ENCODE peak calls at places on chromosomes 16 and 17, in eight cellular contexts. One of them, this sample, is unnamed.
A peak's percentile ranks its signal among the peaks of the same experiment; 100 is the strongest.

GRCh38 chr16:84341533-84342295 is 26.6 kb upstream of the ATP2C2 start:
- DNase-seq in tibial artery: no peak
- DNase-seq in astrocyte: no peak
- DNase-seq in CD4-positive, alpha-beta memory T cell: no peak
- DNase-seq in heart right ventricle: no peak
- DNase-seq in pancreas: no peak
- DNase-seq in CD8-positive, alpha-beta memory T cell: no peak
- DNase-seq in neural progenitor cell: no peak
- DNase-seq in this sample: no peak

GRCh38 chr17:6269474-6269873 is 165.4 kb downstream of the AIPL1 start:
- DNase-seq in astrocyte: peak; percentile 38
- DNase-seq in CD8-positive, alpha-beta memory T cell: no peak
- DNase-seq in tibial artery: no peak
- DNase-seq in heart right ventricle: peak; percentile 35
- DNase-seq in pancreas: no peak
- DNase-seq in neural progenitor cell: peak; percentile 87
- DNase-seq in CD4-positive, alpha-beta memory T cell: no peak
- DNase-seq in this sample: peak; percentile 65

GRCh38 chr16:57533618-57534336 is 2.6 kb downstream of the CCDC102A start:
- DNase-seq in tibial artery: no peak
- DNase-seq in pancreas: peak; percentile 68
- DNase-seq in heart right ventricle: no peak
- DNase-seq in astrocyte: no peak
- DNase-seq in neural progenitor cell: no peak
- DNase-seq in CD8-positive, alpha-beta memory T cell: peak; percentile 36
- DNase-seq in CD4-positive, alpha-beta memory T cell: peak; percentile 45
- DNase-seq in this sample: peak; percentile 30

GRCh38 chr17:48755346-48755745 is 26.8 kb upstream of the HOXB13 start:
- DNase-seq in tibial artery: no peak
- DNase-seq in CD4-positive, alpha-beta memory T cell: no peak
- DNase-seq in astrocyte: no peak
- DNase-seq in pancreas: no peak
- DNase-seq in heart right ventricle: no peak
- DNase-seq in neural progenitor cell: no peak
- DNase-seq in CD8-positive, alpha-beta memory T cell: no peak
- DNase-seq in this sample: no peak

GRCh38 chr17:4719684-4720221 is 9.3 kb downstream of the ARRB2 start:
- DNase-seq in CD4-positive, alpha-beta memory T cell: no peak
- DNase-seq in neural progenitor cell: no peak
- DNase-seq in heart right ventricle: no peak
- DNase-seq in tibial artery: no peak
- DNase-seq in CD8-positive, alpha-beta memory T cell: no peak
- DNase-seq in astrocyte: no peak
- DNase-seq in pancreas: peak; percentile 75
- DNase-seq in this sample: no peak

GRCh38 chr17:38751144-38751802 is 1.3 kb upstream of the PSMB3 start:
- DNase-seq in tibial artery: no peak
- DNase-seq in heart right ventricle: no peak
- DNase-seq in pancreas: no peak
- DNase-seq in CD4-positive, alpha-beta memory T cell: no peak
- DNase-seq in CD8-positive, alpha-beta memory T cell: no peak
- DNase-seq in neural progenitor cell: peak; percentile 53
- DNase-seq in astrocyte: no peak
- DNase-seq in this sample: peak; percentile 51

GRCh38 chr17:67281053-67281452 is 36.1 kb upstream of the HELZ start:
- DNase-seq in heart right ventricle: no peak
- DNase-seq in CD8-positive, alpha-beta memory T cell: no peak
- DNase-seq in pancreas: no peak
- DNase-seq in tibial artery: no peak
- DNase-seq in neural progenitor cell: no peak
- DNase-seq in CD4-positive, alpha-beta memory T cell: no peak
- DNase-seq in astrocyte: no peak
- DNase-seq in this sample: no peak

GRCh38 chr16:22659933-22660332 is 149.2 kb downstream of the NPIPB5 start:
- DNase-seq in heart right ventricle: no peak
- DNase-seq in tibial artery: no peak
- DNase-seq in astrocyte: no peak
- DNase-seq in neural progenitor cell: no peak
- DNase-seq in CD4-positive, alpha-beta memory T cell: no peak
- DNase-seq in CD8-positive, alpha-beta memory T cell: no peak
- DNase-seq in pancreas: no peak
- DNase-seq in this sample: peak; percentile 55

GRCh38 chr17:21359483-21359840 is 16.7 kb upstream of the KCNJ12 start:
- DNase-seq in CD4-positive, alpha-beta memory T cell: no peak
- DNase-seq in tibial artery: no peak
- DNase-seq in heart right ventricle: no peak
- DNase-seq in neural progenitor cell: no peak
- DNase-seq in CD8-positive, alpha-beta memory T cell: no peak
- DNase-seq in astrocyte: no peak
- DNase-seq in pancreas: no peak
- DNase-seq in this sample: no peak

GRCh38 chr16:6446370-6446769 is 886.3 kb upstream of the RBFOX1 start:
- DNase-seq in pancreas: no peak
- DNase-seq in astrocyte: no peak
- DNase-seq in neural progenitor cell: no peak
- DNase-seq in tibial artery: no peak
- DNase-seq in heart right ventricle: no peak
- DNase-seq in CD8-positive, alpha-beta memory T cell: no peak
- DNase-seq in CD4-positive, alpha-beta memory T cell: no peak
- DNase-seq in this sample: peak; percentile 2

GRCh38 chr17:2106308-2106707 is 51.4 kb downstream of the HIC1 start:
- DNase-seq in neural progenitor cell: no peak
- DNase-seq in CD8-positive, alpha-beta memory T cell: no peak
- DNase-seq in astrocyte: no peak
- DNase-seq in heart right ventricle: no peak
- DNase-seq in CD4-positive, alpha-beta memory T cell: no peak
- DNase-seq in pancreas: no peak
- DNase-seq in tibial artery: no peak
- DNase-seq in this sample: no peak

GRCh38 chr17:75891022-75891604 is 5.6 kb downstream of the TRIM65 start:
- DNase-seq in heart right ventricle: no peak
- DNase-seq in neural progenitor cell: peak; percentile 25
- DNase-seq in pancreas: no peak
- DNase-seq in CD8-positive, alpha-beta memory T cell: no peak
- DNase-seq in tibial artery: no peak
- DNase-seq in CD4-positive, alpha-beta memory T cell: no peak
- DNase-seq in astrocyte: no peak
- DNase-seq in this sample: no peak

GRCh38 chr17:27282054-27282501 is 11.8 kb upstream of the WSB1 start:
- DNase-seq in pancreas: no peak
- DNase-seq in CD8-positive, alpha-beta memory T cell: no peak
- DNase-seq in neural progenitor cell: no peak
- DNase-seq in heart right ventricle: no peak
- DNase-seq in tibial artery: peak; percentile 43
- DNase-seq in astrocyte: peak; percentile 80
- DNase-seq in CD4-positive, alpha-beta memory T cell: no peak
- DNase-seq in this sample: no peak

GRCh38 chr16:56355221-56355620 is 70.1 kb downstream of the AMFR start:
- DNase-seq in astrocyte: no peak
- DNase-seq in neural progenitor cell: no peak
- DNase-seq in pancreas: no peak
- DNase-seq in heart right ventricle: no peak
- DNase-seq in tibial artery: peak; percentile 16
- DNase-seq in CD8-positive, alpha-beta memory T cell: no peak
- DNase-seq in CD4-positive, alpha-beta memory T cell: no peak
- DNase-seq in this sample: no peak

GRCh38 chr17:9021158-9021984 is at the start of gene NTN1:
- DNase-seq in heart right ventricle: peak; percentile 57
- DNase-seq in tibial artery: peak; percentile 46
- DNase-seq in pancreas: peak; percentile 69
- DNase-seq in neural progenitor cell: peak; percentile 83
- DNase-seq in astrocyte: peak; percentile 11
- DNase-seq in CD4-positive, alpha-beta memory T cell: peak; percentile 48
- DNase-seq in CD8-positive, alpha-beta memory T cell: peak; percentile 50
- DNase-seq in this sample: peak; percentile 38

GRCh38 chr17:63956296-63956920 is 16.3 kb downstream of the SCN4A start:
- DNase-seq in tibial artery: no peak
- DNase-seq in CD4-positive, alpha-beta memory T cell: no peak
- DNase-seq in pancreas: no peak
- DNase-seq in CD8-positive, alpha-beta memory T cell: no peak
- DNase-seq in astrocyte: no peak
- DNase-seq in neural progenitor cell: no peak
- DNase-seq in heart right ventricle: no peak
- DNase-seq in this sample: no peak

GRCh38 chr16:86884256-86884655 is 305.9 kb downstream of the FOXL1 start:
- DNase-seq in astrocyte: no peak
- DNase-seq in tibial artery: no peak
- DNase-seq in pancreas: no peak
- DNase-seq in heart right ventricle: no peak
- DNase-seq in CD4-positive, alpha-beta memory T cell: no peak
- DNase-seq in CD8-positive, alpha-beta memory T cell: no peak
- DNase-seq in neural progenitor cell: peak; percentile 33
- DNase-seq in this sample: no peak

GRCh38 chr17:79020631-79021301 is 3.2 kb upstream of the C1QTNF1 start:
- DNase-seq in astrocyte: no peak
- DNase-seq in heart right ventricle: no peak
- DNase-seq in CD8-positive, alpha-beta memory T cell: no peak
- DNase-seq in pancreas: no peak
- DNase-seq in neural progenitor cell: no peak
- DNase-seq in CD4-positive, alpha-beta memory T cell: no peak
- DNase-seq in tibial artery: no peak
- DNase-seq in this sample: no peak

GRCh38 chr17:79017546-79017945 is 6.4 kb upstream of the C1QTNF1 start:
- DNase-seq in tibial artery: no peak
- DNase-seq in neural progenitor cell: no peak
- DNase-seq in CD4-positive, alpha-beta memory T cell: no peak
- DNase-seq in astrocyte: no peak
- DNase-seq in CD8-positive, alpha-beta memory T cell: no peak
- DNase-seq in pancreas: no peak
- DNase-seq in heart right ventricle: no peak
- DNase-seq in this sample: no peak

GRCh38 chr17:79018045-79018695 is 5.8 kb upstream of the C1QTNF1 start:
- DNase-seq in astrocyte: no peak
- DNase-seq in CD4-positive, alpha-beta memory T cell: no peak
- DNase-seq in pancreas: no peak
- DNase-seq in CD8-positive, alpha-beta memory T cell: no peak
- DNase-seq in tibial artery: no peak
- DNase-seq in neural progenitor cell: no peak
- DNase-seq in heart right ventricle: no peak
- DNase-seq in this sample: no peak

GRCh38 chr17:79019260-79019630 is 4.7 kb upstream of the C1QTNF1 start:
- DNase-seq in pancreas: no peak
- DNase-seq in heart right ventricle: no peak
- DNase-seq in astrocyte: no peak
- DNase-seq in neural progenitor cell: no peak
- DNase-seq in tibial artery: no peak
- DNase-seq in CD4-positive, alpha-beta memory T cell: no peak
- DNase-seq in CD8-positive, alpha-beta memory T cell: no peak
- DNase-seq in this sample: no peak

DNA sequence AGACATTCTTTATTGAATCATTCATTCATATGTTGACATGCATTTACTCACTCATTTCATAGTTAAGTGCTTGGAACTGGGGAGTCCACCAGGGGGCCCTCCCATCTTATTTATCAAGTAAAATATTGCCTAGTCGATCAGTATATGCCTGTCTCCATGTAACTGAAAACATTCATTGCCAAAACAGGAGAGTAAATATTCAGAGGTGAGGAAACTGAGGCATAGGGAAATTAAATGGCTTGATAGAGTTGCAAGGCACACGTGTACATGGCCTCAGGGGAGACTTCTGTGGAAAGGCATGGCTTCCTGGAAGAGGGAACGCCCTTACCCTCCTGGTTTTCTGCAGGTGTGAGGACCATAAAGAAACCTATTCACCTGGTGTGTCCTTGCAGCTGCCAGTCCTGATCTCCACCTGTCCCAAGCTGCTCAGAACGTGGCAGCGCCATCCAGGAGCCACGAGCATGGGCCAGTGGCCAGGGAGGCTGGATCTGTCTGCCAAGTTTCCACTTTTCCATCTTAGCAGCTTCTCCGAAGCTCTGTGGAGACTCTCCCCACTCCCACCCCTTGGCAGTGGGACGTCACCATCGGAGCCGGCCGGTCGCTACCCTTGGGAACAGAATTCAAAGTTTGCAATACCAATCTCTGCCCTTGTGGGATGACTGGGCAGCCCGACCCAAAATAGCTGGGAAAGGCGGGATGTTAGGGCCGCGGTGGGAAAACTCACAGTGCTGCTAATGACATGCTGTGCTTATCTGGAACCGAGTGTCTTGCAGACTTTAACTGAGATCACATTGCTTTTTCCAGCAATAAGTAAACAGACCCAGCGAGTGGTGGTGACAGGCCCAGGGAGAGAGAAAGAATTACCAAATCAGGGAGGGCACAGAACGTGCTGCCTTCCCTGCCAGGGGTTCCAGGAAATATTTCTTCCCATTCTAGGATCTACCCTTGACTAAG is 4.1 kb upstream of the C1QTNF1 start:
- DNase-seq in heart right ventricle: peak; percentile 65
- DNase-seq in CD4-positive, alpha-beta memory T cell: peak; percentile 57
- DNase-seq in neural progenitor cell: peak; percentile 53
- DNase-seq in CD8-positive, alpha-beta memory T cell: peak; percentile 36
- DNase-seq in astrocyte: peak; percentile 33
- DNase-seq in tibial artery: peak; percentile 91
- DNase-seq in pancreas: no peak
- DNase-seq in this sample: peak; percentile 76
- H3K4me3 ChIP-seq in heart right ventricle: no peak overlapping the region
- H3K4me3 ChIP-seq in CD4-positive, alpha-beta memory T cell: no peak overlapping the region
- H3K4me3 ChIP-seq in neural progenitor cell: no peak overlapping the region
- H3K4me3 ChIP-seq in CD8-positive, alpha-beta memory T cell: no peak overlapping the region
- H3K4me3 ChIP-seq in astrocyte: no peak overlapping the region
- H3K4me3 ChIP-seq in tibial artery: no peak overlapping the region
- H3K4me3 ChIP-seq in pancreas: no peak overlapping the region
- H3K4me3 ChIP-seq in this sample: no peak overlapping the region

DNA sequence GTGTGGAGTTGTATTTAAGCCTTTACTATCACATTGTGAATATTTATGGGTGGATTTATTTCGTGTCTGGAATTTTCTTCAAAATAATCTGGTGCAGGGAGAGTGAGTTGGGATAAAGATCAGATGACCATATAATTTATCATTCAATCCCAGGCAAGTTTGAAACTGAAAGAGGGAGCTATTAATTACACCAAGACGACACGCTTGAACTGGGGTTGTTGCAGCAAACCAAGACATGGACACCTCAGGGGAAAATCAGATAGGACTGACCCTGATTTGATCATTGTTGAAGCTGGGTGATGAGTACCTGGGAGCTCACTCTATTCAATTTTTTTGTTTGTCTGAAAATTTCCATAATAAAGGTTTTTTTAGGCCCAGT is 42.2 kb downstream of the LDHD start:
- DNase-seq in astrocyte: no peak
- DNase-seq in pancreas: no peak
- DNase-seq in heart right ventricle: no peak
- DNase-seq in neural progenitor cell: no peak
- DNase-seq in CD8-positive, alpha-beta memory T cell: no peak
- DNase-seq in CD4-positive, alpha-beta memory T cell: no peak
- DNase-seq in tibial artery: no peak
- DNase-seq in this sample: no peak
- H3K4me1 ChIP-seq in astrocyte: peaks cover 11% of the 10 kb centered on the region
- H3K4me1 ChIP-seq in pancreas: peaks cover 5% of the 10 kb centered on the region
- H3K4me1 ChIP-seq in heart right ventricle: peaks cover 38% of the 10 kb centered on the region
- H3K4me1 ChIP-seq in neural progenitor cell: peaks cover 8% of the 10 kb centered on the region
- H3K4me1 ChIP-seq in CD8-positive, alpha-beta memory T cell: peaks cover 41% of the 10 kb centered on the region
- H3K4me1 ChIP-seq in CD4-positive, alpha-beta memory T cell: peaks cover 53% of the 10 kb centered on the region
- H3K4me1 ChIP-seq in tibial artery: no peaks in the 10 kb centered on the region
- H3K4me1 ChIP-seq in this sample: peaks cover 11% of the 10 kb centered on the region

GRCh38 chr16:67163903-67164558 is 514 bp upstream of the HSF4 start:
- DNase-seq in CD4-positive, alpha-beta memory T cell: no peak
- DNase-seq in CD8-positive, alpha-beta memory T cell: no peak
- DNase-seq in pancreas: peak; percentile 38
- DNase-seq in heart right ventricle: no peak
- DNase-seq in neural progenitor cell: peak; percentile 48
- DNase-seq in tibial artery: no peak
- DNase-seq in astrocyte: no peak
- DNase-seq in this sample: no peak
- H3K4me3 ChIP-seq in CD4-positive, alpha-beta memory T cell: no peak overlapping the region
- H3K4me3 ChIP-seq in CD8-positive, alpha-beta memory T cell: no peak overlapping the region
- H3K4me3 ChIP-seq in pancreas: no peak overlapping the region
- H3K4me3 ChIP-seq in heart right ventricle: peak overlapping the region; percentile 51
- H3K4me3 ChIP-seq in neural progenitor cell: peak overlapping the region; percentile 47
- H3K4me3 ChIP-seq in tibial artery: peak overlapping the region; percentile 47
- H3K4me3 ChIP-seq in astrocyte: no peak overlapping the region
- H3K4me3 ChIP-seq in this sample: no peak overlapping the region

GRCh38 chr17:82889496-82890338 is 49.9 kb upstream of the ZNF750 start:
- DNase-seq in CD4-positive, alpha-beta memory T cell: no peak
- DNase-seq in neural progenitor cell: no peak
- DNase-seq in astrocyte: no peak
- DNase-seq in pancreas: peak; percentile 86
- DNase-seq in tibial artery: no peak
- DNase-seq in CD8-positive, alpha-beta memory T cell: no peak
- DNase-seq in heart right ventricle: no peak
- DNase-seq in this sample: peak; percentile 74
- H3K4me1 ChIP-seq in CD4-positive, alpha-beta memory T cell: peaks cover 41% of the 10 kb centered on the region
- H3K4me1 ChIP-seq in neural progenitor cell: no peaks in the 10 kb centered on the region
- H3K4me1 ChIP-seq in astrocyte: peaks cover 7% of the 10 kb centered on the region
- H3K4me1 ChIP-seq in pancreas: peaks cover 57% of the 10 kb centered on the region
- H3K4me1 ChIP-seq in tibial artery: no peaks in the 10 kb centered on the region
- H3K4me1 ChIP-seq in CD8-positive, alpha-beta memory T cell: peaks cover 40% of the 10 kb centered on the region
- H3K4me1 ChIP-seq in heart right ventricle: peaks cover 42% of the 10 kb centered on the region
- H3K4me1 ChIP-seq in this sample: peaks cover 24% of the 10 kb centered on the region

This sample was measured in mucosa of descending colon.